ENCODE peak calls at places on chromosomes 12 and 14, in six cellular contexts. One of them, this sample, is unnamed.

GRCh38 chr12:1918081-1918874 is at the start of gene CACNA2D4:
- DNase-seq in A549: no peak
- DNase-seq in GM12878: no peak
- DNase-seq in K562: no peak
- DNase-seq in HepG2: no peak
- DNase-seq in endothelial cell of umbilical vein: no peak
- DNase-seq in this sample: peak

GRCh38 chr12:80966001-80966400 is 28.3 kb upstream of the LIN7A start:
- DNase-seq in GM12878: no peak
- DNase-seq in HepG2: no peak
- DNase-seq in A549: no peak
- DNase-seq in endothelial cell of umbilical vein: no peak
- DNase-seq in K562: no peak
- DNase-seq in this sample: no peak

GRCh38 chr14:36952702-36953101 is 219.7 kb downstream of the SLC25A21 start:
- DNase-seq in GM12878: no peak
- DNase-seq in K562: no peak
- DNase-seq in HepG2: no peak
- DNase-seq in endothelial cell of umbilical vein: no peak
- DNase-seq in A549: peak
- DNase-seq in this sample: no peak

GRCh38 chr12:80634903-80635302 is 72.5 kb upstream of the MYF6 start:
- DNase-seq in A549: no peak
- DNase-seq in K562: no peak
- DNase-seq in HepG2: no peak
- DNase-seq in GM12878: no peak
- DNase-seq in endothelial cell of umbilical vein: no peak
- DNase-seq in this sample: no peak

GRCh38 chr12:43120189-43120588 is 431.8 kb downstream of the ADAMTS20 start:
- DNase-seq in A549: no peak
- DNase-seq in HepG2: no peak
- DNase-seq in K562: no peak
- DNase-seq in endothelial cell of umbilical vein: no peak
- DNase-seq in GM12878: no peak
- DNase-seq in this sample: no peak

GRCh38 chr12:95623554-95624170 is 72.4 kb upstream of the USP44 start:
- DNase-seq in K562: peak
- DNase-seq in HepG2: peak
- DNase-seq in GM12878: no peak
- DNase-seq in A549: peak
- DNase-seq in endothelial cell of umbilical vein: peak
- DNase-seq in this sample: peak

GRCh38 chr14:21104448-21105060 is 3.7 kb downstream of the TMEM253 start:
- DNase-seq in HepG2: no peak
- DNase-seq in K562: peak
- DNase-seq in endothelial cell of umbilical vein: peak
- DNase-seq in GM12878: no peak
- DNase-seq in A549: peak
- DNase-seq in this sample: peak

GRCh38 chr12:122861586-122861970 is 26.3 kb downstream of the HIP1R start:
- DNase-seq in HepG2: no peak
- DNase-seq in A549: no peak
- DNase-seq in K562: no peak
- DNase-seq in endothelial cell of umbilical vein: no peak
- DNase-seq in GM12878: no peak
- DNase-seq in this sample: no peak

GRCh38 chr14:91284146-91284790 is 39.8 kb upstream of the GPR68 start:
- DNase-seq in endothelial cell of umbilical vein: no peak
- DNase-seq in GM12878: no peak
- DNase-seq in HepG2: no peak
- DNase-seq in A549: no peak
- DNase-seq in K562: no peak
- DNase-seq in this sample: no peak

GRCh38 chr12:46153267-46153872 is 115.5 kb downstream of the SLC38A1 start:
- DNase-seq in endothelial cell of umbilical vein: peak
- DNase-seq in GM12878: no peak
- DNase-seq in A549: peak
- DNase-seq in HepG2: peak
- DNase-seq in K562: no peak
- DNase-seq in this sample: peak

GRCh38 chr12:20400003-20400402 is 31.7 kb downstream of the PDE3A start:
- DNase-seq in GM12878: no peak
- DNase-seq in K562: no peak
- DNase-seq in endothelial cell of umbilical vein: no peak
- DNase-seq in A549: no peak
- DNase-seq in HepG2: no peak
- DNase-seq in this sample: no peak

GRCh38 chr12:107450541-107450940 is 235.1 kb upstream of the PWP1 start:
- DNase-seq in K562: no peak
- DNase-seq in A549: no peak
- DNase-seq in HepG2: no peak
- DNase-seq in endothelial cell of umbilical vein: no peak
- DNase-seq in GM12878: no peak
- DNase-seq in this sample: no peak

GRCh38 chr12:57377103-57377840 is 53.6 kb downstream of the R3HDM2 start:
- DNase-seq in endothelial cell of umbilical vein: no peak
- DNase-seq in A549: no peak
- DNase-seq in HepG2: no peak
- DNase-seq in GM12878: no peak
- DNase-seq in K562: peak
- DNase-seq in this sample: no peak

GRCh38 chr12:27505124-27505523 is 18.9 kb upstream of the PPFIBP1 start:
- DNase-seq in A549: no peak
- DNase-seq in K562: no peak
- DNase-seq in GM12878: no peak
- DNase-seq in endothelial cell of umbilical vein: no peak
- DNase-seq in HepG2: no peak
- DNase-seq in this sample: no peak

GRCh38 chr12:2765052-2765451 is 29.7 kb upstream of the FKBP4 start:
- DNase-seq in A549: no peak
- DNase-seq in K562: no peak
- DNase-seq in endothelial cell of umbilical vein: no peak
- DNase-seq in GM12878: no peak
- DNase-seq in HepG2: no peak
- DNase-seq in this sample: no peak

GRCh38 chr14:39102265-39102968 is 618 bp downstream of the SEC23A start:
- DNase-seq in A549: peak
- DNase-seq in GM12878: no peak
- DNase-seq in K562: no peak
- DNase-seq in HepG2: peak
- DNase-seq in endothelial cell of umbilical vein: peak
- DNase-seq in this sample: peak

GRCh38 chr12:89250213-89250612 is 102.1 kb downstream of the DUSP6 start:
- DNase-seq in K562: no peak
- DNase-seq in HepG2: no peak
- DNase-seq in A549: no peak
- DNase-seq in endothelial cell of umbilical vein: peak
- DNase-seq in GM12878: no peak
- DNase-seq in this sample: no peak

GRCh38 chr12:51183816-51184215 is 10.9 kb upstream of the TFCP2 start:
- DNase-seq in endothelial cell of umbilical vein: no peak
- DNase-seq in K562: no peak
- DNase-seq in HepG2: no peak
- DNase-seq in A549: no peak
- DNase-seq in GM12878: no peak
- DNase-seq in this sample: no peak

GRCh38 chr12:79127268-79127895 is 262.8 kb downstream of the SYT1 start:
- DNase-seq in K562: no peak
- DNase-seq in A549: peak
- DNase-seq in HepG2: no peak
- DNase-seq in endothelial cell of umbilical vein: peak
- DNase-seq in GM12878: no peak
- DNase-seq in this sample: peak
- TF ChIP-seq MYC in K562: no peak
- TF ChIP-seq MYC in A549: no peak
- TF ChIP-seq MYC in HepG2: no peak
- TF ChIP-seq MYC in endothelial cell of umbilical vein: no peak
- TF ChIP-seq MYC in GM12878: no peak
- TF ChIP-seq MYC in this sample: no peak

GRCh38 chr12:15636060-15636890 is 152.9 kb downstream of the EPS8 start:
- DNase-seq in K562: no peak
- DNase-seq in endothelial cell of umbilical vein: peak
- DNase-seq in HepG2: no peak
- DNase-seq in GM12878: no peak
- DNase-seq in A549: no peak
- DNase-seq in this sample: no peak

GRCh38 chr12:15631007-15631715 is 158.0 kb downstream of the EPS8 start:
- DNase-seq in HepG2: no peak
- DNase-seq in K562: no peak
- DNase-seq in endothelial cell of umbilical vein: no peak
- DNase-seq in A549: no peak
- DNase-seq in GM12878: no peak
- DNase-seq in this sample: no peak

GRCh38 chr12:15634010-15634676 is 155.0 kb downstream of the EPS8 start:
- DNase-seq in endothelial cell of umbilical vein: peak
- DNase-seq in HepG2: no peak
- DNase-seq in GM12878: no peak
- DNase-seq in K562: no peak
- DNase-seq in A549: no peak
- DNase-seq in this sample: peak

GRCh38 chr12:15632708-15633107 is 156.5 kb downstream of the EPS8 start:
- DNase-seq in GM12878: no peak
- DNase-seq in HepG2: no peak
- DNase-seq in K562: no peak
- DNase-seq in endothelial cell of umbilical vein: no peak
- DNase-seq in A549: no peak
- DNase-seq in this sample: no peak

GRCh38 chr12:15633201-15633600 is 156.0 kb downstream of the EPS8 start:
- DNase-seq in A549: no peak
- DNase-seq in GM12878: no peak
- DNase-seq in endothelial cell of umbilical vein: peak
- DNase-seq in HepG2: no peak
- DNase-seq in K562: no peak
- DNase-seq in this sample: no peak
- TF ChIP-seq MAX in A549: no peak
- TF ChIP-seq MAX in GM12878: no peak
- TF ChIP-seq MAX in endothelial cell of umbilical vein: no peak
- TF ChIP-seq MAX in HepG2: no peak
- TF ChIP-seq MAX in K562: no peak
- TF ChIP-seq MAX in this sample: no peak

GRCh38 chr12:3987571-3987970 is 114.4 kb upstream of the PARP11 start:
- DNase-seq in endothelial cell of umbilical vein: no peak
- DNase-seq in GM12878: no peak
- DNase-seq in K562: no peak
- DNase-seq in HepG2: no peak
- DNase-seq in A549: no peak
- DNase-seq in this sample: no peak
- TF ChIP-seq MYC in endothelial cell of umbilical vein: no peak
- TF ChIP-seq MYC in GM12878: no peak
- TF ChIP-seq MYC in K562: no peak
- TF ChIP-seq MYC in HepG2: no peak
- TF ChIP-seq MYC in A549: no peak
- TF ChIP-seq MYC in this sample: no peak

DNA sequence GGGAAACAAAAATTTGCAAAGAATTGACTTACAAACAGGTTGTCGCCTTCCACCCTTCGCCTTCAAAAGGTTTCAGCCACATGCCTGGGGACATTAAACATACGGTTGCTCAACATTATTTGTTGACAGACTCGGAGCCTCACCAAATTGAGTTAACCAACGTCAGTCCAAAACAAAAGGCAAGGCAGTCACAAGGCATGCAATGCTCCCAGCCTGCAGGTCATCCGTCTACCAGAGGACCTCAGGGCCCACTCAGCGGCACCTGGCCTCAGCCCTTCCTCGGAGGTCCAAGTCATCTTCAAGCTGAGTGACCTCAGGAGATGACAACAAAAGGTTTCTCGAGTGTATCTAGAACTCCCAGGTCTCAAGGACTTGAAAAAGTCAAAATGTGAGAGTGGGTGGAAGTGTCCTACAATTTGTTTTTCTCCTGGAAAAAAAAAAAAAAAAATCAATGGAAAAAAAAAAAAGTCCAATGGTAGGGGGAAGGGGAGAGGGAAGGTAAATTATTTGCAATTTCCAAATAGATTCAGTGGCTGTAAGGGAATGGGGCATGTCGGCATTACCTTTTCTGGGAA is 64.3 kb downstream of the KDM2B start:
- DNase-seq in HepG2: peak
- DNase-seq in K562: no peak
- DNase-seq in GM12878: no peak
- DNase-seq in A549: no peak
- DNase-seq in endothelial cell of umbilical vein: no peak
- DNase-seq in this sample: no peak
- TF ChIP-seq MAX in HepG2: peak
- TF ChIP-seq MAX in K562: no peak
- TF ChIP-seq MAX in GM12878: no peak
- TF ChIP-seq MAX in A549: no peak
- TF ChIP-seq MAX in endothelial cell of umbilical vein: no peak
- TF ChIP-seq MAX in this sample: no peak